ENCODE peak calls at places on chromosomes 12 and 14, in eight cellular contexts. One of them, this sample, is unnamed.

GRCh38 chr12:22283006-22283506 is 51.5 kb downstream of the ST8SIA1 start:
- DNase-seq in AG09319: peak
- DNase-seq in B cell: no peak
- DNase-seq in AG08396: peak
- DNase-seq in substantia nigra: no peak
- DNase-seq in stimulated activated CD4-positive, alpha-beta T cell treated with anti-CD3 and anti-CD28 coated beads, Interleukin-2, amount 100 ng/mL, for 48 hours: no peak
- DNase-seq in iPS DF 6.9: no peak
- DNase-seq in foreskin melanocyte: no peak
- DNase-seq in this sample: no peak

GRCh38 chr14:50524731-50525510 is 7.4 kb downstream of the MAP4K5 start:
- DNase-seq in AG09319: no peak
- DNase-seq in B cell: no peak
- DNase-seq in AG08396: no peak
- DNase-seq in substantia nigra: no peak
- DNase-seq in stimulated activated CD4-positive, alpha-beta T cell treated with anti-CD3 and anti-CD28 coated beads, Interleukin-2, amount 100 ng/mL, for 48 hours: no peak
- DNase-seq in iPS DF 6.9: no peak
- DNase-seq in foreskin melanocyte: no peak
- DNase-seq in this sample: no peak

GRCh38 chr14:55581011-55581806 is 1.2 kb downstream of the KTN1 start:
- DNase-seq in AG09319: no peak
- DNase-seq in B cell: peak
- DNase-seq in AG08396: peak
- DNase-seq in substantia nigra: no peak
- DNase-seq in stimulated activated CD4-positive, alpha-beta T cell treated with anti-CD3 and anti-CD28 coated beads, Interleukin-2, amount 100 ng/mL, for 48 hours: peak
- DNase-seq in iPS DF 6.9: no peak
- DNase-seq in foreskin melanocyte: no peak
- DNase-seq in this sample: peak

GRCh38 chr12:120249875-120250795 is 15.4 kb downstream of the PXN start:
- DNase-seq in AG09319: no peak
- DNase-seq in B cell: peak
- DNase-seq in AG08396: no peak
- DNase-seq in substantia nigra: no peak
- DNase-seq in stimulated activated CD4-positive, alpha-beta T cell treated with anti-CD3 and anti-CD28 coated beads, Interleukin-2, amount 100 ng/mL, for 48 hours: no peak
- DNase-seq in iPS DF 6.9: no peak
- DNase-seq in foreskin melanocyte: no peak
- DNase-seq in this sample: no peak

GRCh38 chr12:49527361-49528130 is 11.3 kb upstream of the KCNH3 start:
- DNase-seq in AG09319: no peak
- DNase-seq in B cell: no peak
- DNase-seq in AG08396: no peak
- DNase-seq in substantia nigra: no peak
- DNase-seq in stimulated activated CD4-positive, alpha-beta T cell treated with anti-CD3 and anti-CD28 coated beads, Interleukin-2, amount 100 ng/mL, for 48 hours: no peak
- DNase-seq in iPS DF 6.9: no peak
- DNase-seq in foreskin melanocyte: no peak
- DNase-seq in this sample: no peak

GRCh38 chr12:110246690-110247339 is 34.2 kb upstream of the ATP2A2 start:
- DNase-seq in AG09319: no peak
- DNase-seq in B cell: no peak
- DNase-seq in AG08396: no peak
- DNase-seq in substantia nigra: no peak
- DNase-seq in stimulated activated CD4-positive, alpha-beta T cell treated with anti-CD3 and anti-CD28 coated beads, Interleukin-2, amount 100 ng/mL, for 48 hours: no peak
- DNase-seq in iPS DF 6.9: no peak
- DNase-seq in foreskin melanocyte: no peak
- DNase-seq in this sample: no peak

GRCh38 chr12:102964872-102965271 is 7.4 kb downstream of the ASCL1 start:
- DNase-seq in AG09319: no peak
- DNase-seq in B cell: peak
- DNase-seq in AG08396: no peak
- DNase-seq in substantia nigra: no peak
- DNase-seq in stimulated activated CD4-positive, alpha-beta T cell treated with anti-CD3 and anti-CD28 coated beads, Interleukin-2, amount 100 ng/mL, for 48 hours: no peak
- DNase-seq in iPS DF 6.9: no peak
- DNase-seq in foreskin melanocyte: no peak
- DNase-seq in this sample: peak

GRCh38 chr14:55731881-55732498 is 152.0 kb downstream of the KTN1 start:
- DNase-seq in AG09319: no peak
- DNase-seq in B cell: peak
- DNase-seq in AG08396: no peak
- DNase-seq in substantia nigra: peak
- DNase-seq in stimulated activated CD4-positive, alpha-beta T cell treated with anti-CD3 and anti-CD28 coated beads, Interleukin-2, amount 100 ng/mL, for 48 hours: peak
- DNase-seq in iPS DF 6.9: no peak
- DNase-seq in foreskin melanocyte: no peak
- DNase-seq in this sample: no peak

GRCh38 chr14:85010186-85010585 is 519.8 kb upstream of the FLRT2 start:
- DNase-seq in AG09319: no peak
- DNase-seq in B cell: no peak
- DNase-seq in AG08396: no peak
- DNase-seq in substantia nigra: no peak
- DNase-seq in stimulated activated CD4-positive, alpha-beta T cell treated with anti-CD3 and anti-CD28 coated beads, Interleukin-2, amount 100 ng/mL, for 48 hours: no peak
- DNase-seq in iPS DF 6.9: no peak
- DNase-seq in foreskin melanocyte: no peak
- DNase-seq in this sample: no peak

GRCh38 chr12:117507547-117507946 is 146.1 kb upstream of the NOS1 start:
- DNase-seq in AG09319: no peak
- DNase-seq in B cell: no peak
- DNase-seq in AG08396: no peak
- DNase-seq in substantia nigra: no peak
- DNase-seq in stimulated activated CD4-positive, alpha-beta T cell treated with anti-CD3 and anti-CD28 coated beads, Interleukin-2, amount 100 ng/mL, for 48 hours: no peak
- DNase-seq in iPS DF 6.9: no peak
- DNase-seq in foreskin melanocyte: no peak
- DNase-seq in this sample: no peak

GRCh38 chr14:74290415-74290814 is 12.3 kb downstream of the ABCD4 start:
- DNase-seq in AG09319: no peak
- DNase-seq in B cell: peak
- DNase-seq in AG08396: peak
- DNase-seq in substantia nigra: no peak
- DNase-seq in stimulated activated CD4-positive, alpha-beta T cell treated with anti-CD3 and anti-CD28 coated beads, Interleukin-2, amount 100 ng/mL, for 48 hours: no peak
- DNase-seq in iPS DF 6.9: no peak
- DNase-seq in foreskin melanocyte: no peak
- DNase-seq in this sample: no peak

GRCh38 chr12:2248901-2249381 is 196.2 kb downstream of the CACNA1C start:
- DNase-seq in AG09319: no peak
- DNase-seq in B cell: peak
- DNase-seq in AG08396: no peak
- DNase-seq in substantia nigra: no peak
- DNase-seq in stimulated activated CD4-positive, alpha-beta T cell treated with anti-CD3 and anti-CD28 coated beads, Interleukin-2, amount 100 ng/mL, for 48 hours: no peak
- DNase-seq in iPS DF 6.9: no peak
- DNase-seq in foreskin melanocyte: no peak
- DNase-seq in this sample: no peak

GRCh38 chr12:70815866-70816470 is 104.6 kb downstream of the PTPRR start:
- DNase-seq in AG09319: no peak
- DNase-seq in B cell: no peak
- DNase-seq in AG08396: no peak
- DNase-seq in substantia nigra: no peak
- DNase-seq in stimulated activated CD4-positive, alpha-beta T cell treated with anti-CD3 and anti-CD28 coated beads, Interleukin-2, amount 100 ng/mL, for 48 hours: no peak
- DNase-seq in iPS DF 6.9: no peak
- DNase-seq in foreskin melanocyte: no peak
- DNase-seq in this sample: peak

GRCh38 chr12:1922985-1923384 is 4.5 kb upstream of the CACNA2D4 start:
- DNase-seq in AG09319: no peak
- DNase-seq in B cell: peak
- DNase-seq in AG08396: peak
- DNase-seq in substantia nigra: no peak
- DNase-seq in stimulated activated CD4-positive, alpha-beta T cell treated with anti-CD3 and anti-CD28 coated beads, Interleukin-2, amount 100 ng/mL, for 48 hours: no peak
- DNase-seq in iPS DF 6.9: no peak
- DNase-seq in foreskin melanocyte: no peak
- DNase-seq in this sample: no peak

GRCh38 chr12:49687941-49688340 is 19.3 kb downstream of the FMNL3 start:
- DNase-seq in AG09319: no peak
- DNase-seq in B cell: no peak
- DNase-seq in AG08396: no peak
- DNase-seq in substantia nigra: no peak
- DNase-seq in stimulated activated CD4-positive, alpha-beta T cell treated with anti-CD3 and anti-CD28 coated beads, Interleukin-2, amount 100 ng/mL, for 48 hours: no peak
- DNase-seq in iPS DF 6.9: no peak
- DNase-seq in foreskin melanocyte: no peak
- DNase-seq in this sample: no peak

GRCh38 chr12:1284611-1285010 is 293.6 kb downstream of the ERC1 start:
- DNase-seq in AG09319: no peak
- DNase-seq in B cell: no peak
- DNase-seq in AG08396: no peak
- DNase-seq in substantia nigra: no peak
- DNase-seq in stimulated activated CD4-positive, alpha-beta T cell treated with anti-CD3 and anti-CD28 coated beads, Interleukin-2, amount 100 ng/mL, for 48 hours: no peak
- DNase-seq in iPS DF 6.9: no peak
- DNase-seq in foreskin melanocyte: no peak
- DNase-seq in this sample: no peak

GRCh38 chr12:53938276-53939140 is at the start of gene HOXC13:
- DNase-seq in AG09319: no peak
- DNase-seq in B cell: no peak
- DNase-seq in AG08396: peak
- DNase-seq in substantia nigra: no peak
- DNase-seq in stimulated activated CD4-positive, alpha-beta T cell treated with anti-CD3 and anti-CD28 coated beads, Interleukin-2, amount 100 ng/mL, for 48 hours: no peak
- DNase-seq in iPS DF 6.9: peak
- DNase-seq in foreskin melanocyte: peak
- DNase-seq in this sample: peak

GRCh38 chr12:114687802-114688201 is 3.8 kb upstream of the TBX3 start:
- DNase-seq in AG09319: no peak
- DNase-seq in B cell: no peak
- DNase-seq in AG08396: no peak
- DNase-seq in substantia nigra: no peak
- DNase-seq in stimulated activated CD4-positive, alpha-beta T cell treated with anti-CD3 and anti-CD28 coated beads, Interleukin-2, amount 100 ng/mL, for 48 hours: no peak
- DNase-seq in iPS DF 6.9: no peak
- DNase-seq in foreskin melanocyte: no peak
- DNase-seq in this sample: no peak

GRCh38 chr12:65960820-65961691 is 136.8 kb downstream of the HMGA2 start:
- DNase-seq in AG09319: no peak
- DNase-seq in B cell: no peak
- DNase-seq in AG08396: no peak
- DNase-seq in substantia nigra: no peak
- DNase-seq in stimulated activated CD4-positive, alpha-beta T cell treated with anti-CD3 and anti-CD28 coated beads, Interleukin-2, amount 100 ng/mL, for 48 hours: no peak
- DNase-seq in iPS DF 6.9: no peak
- DNase-seq in foreskin melanocyte: no peak
- DNase-seq in this sample: no peak

GRCh38 chr14:101959277-101959676 is 5.1 kb upstream of the DYNC1H1 start:
- DNase-seq in AG09319: no peak
- DNase-seq in B cell: no peak
- DNase-seq in AG08396: no peak
- DNase-seq in substantia nigra: no peak
- DNase-seq in stimulated activated CD4-positive, alpha-beta T cell treated with anti-CD3 and anti-CD28 coated beads, Interleukin-2, amount 100 ng/mL, for 48 hours: no peak
- DNase-seq in iPS DF 6.9: no peak
- DNase-seq in foreskin melanocyte: no peak
- DNase-seq in this sample: no peak

GRCh38 chr12:45348986-45349385 is 133.1 kb downstream of the ANO6 start:
- DNase-seq in AG09319: no peak
- DNase-seq in B cell: no peak
- DNase-seq in AG08396: no peak
- DNase-seq in substantia nigra: no peak
- DNase-seq in stimulated activated CD4-positive, alpha-beta T cell treated with anti-CD3 and anti-CD28 coated beads, Interleukin-2, amount 100 ng/mL, for 48 hours: no peak
- DNase-seq in iPS DF 6.9: no peak
- DNase-seq in foreskin melanocyte: no peak
- DNase-seq in this sample: no peak

GRCh38 chr12:90854136-90854689 is 100.8 kb downstream of the CCER1 start:
- DNase-seq in AG09319: peak
- DNase-seq in B cell: peak
- DNase-seq in AG08396: peak
- DNase-seq in substantia nigra: no peak
- DNase-seq in stimulated activated CD4-positive, alpha-beta T cell treated with anti-CD3 and anti-CD28 coated beads, Interleukin-2, amount 100 ng/mL, for 48 hours: no peak
- DNase-seq in iPS DF 6.9: peak
- DNase-seq in foreskin melanocyte: peak
- DNase-seq in this sample: peak

GRCh38 chr12:114933428-114934160 is 249.6 kb upstream of the TBX3 start:
- DNase-seq in AG09319: peak
- DNase-seq in B cell: no peak
- DNase-seq in AG08396: peak
- DNase-seq in substantia nigra: no peak
- DNase-seq in stimulated activated CD4-positive, alpha-beta T cell treated with anti-CD3 and anti-CD28 coated beads, Interleukin-2, amount 100 ng/mL, for 48 hours: no peak
- DNase-seq in iPS DF 6.9: no peak
- DNase-seq in foreskin melanocyte: peak
- DNase-seq in this sample: peak